ENCODE peak calls at places on chromosomes 5 and 9, in ten cellular contexts. P, M, S, V, T, N, B, Q, K and R are unnamed samples.

GRCh38 chr5:142063878-142064331 is 44.7 kb upstream of the NDFIP1 start:
- DNase-seq in P (no peak), M (peak; percentile 38), S (no peak), V (no peak), T (peak; percentile 78), N (peak; percentile 80), B (peak; percentile 50), Q (no peak), K (peak; percentile 31), R (no peak)

GRCh38 chr5:102753889-102754498 is 1.1 kb upstream of the PAM start:
- DNase-seq in P (no peak), M (no peak), S (no peak), V (no peak), T (peak; percentile 27), N (no peak), B (peak; percentile 12), Q (no peak), K (no peak), R (no peak)

GRCh38 chr9:133050781-133051180 is 11.0 kb upstream of the CEL start:
- DNase-seq in P (no peak), M (no peak), S (no peak), V (no peak), T (no peak), N (no peak), B (no peak), Q (no peak), K (no peak), R (no peak)

GRCh38 chr9:78874056-78874455 is 577.1 kb downstream of the PSAT1 start:
- DNase-seq in P (no peak), M (no peak), S (no peak), V (no peak), T (no peak), N (no peak), B (no peak), Q (no peak), K (no peak), R (no peak)

GRCh38 chr5:102759289-102759688 is 4.2 kb downstream of the PAM start:
- DNase-seq in P (no peak), M (no peak), S (no peak), V (no peak), T (no peak), N (no peak), B (no peak), Q (no peak), K (no peak), R (no peak)

GRCh38 chr5:168976311-168976893 is 324.5 kb downstream of the SLIT3 start:
- DNase-seq in P (no peak), M (no peak), S (no peak), V (no peak), T (no peak), N (no peak), B (no peak), Q (no peak), K (no peak), R (no peak)

GRCh38 chr5:59506285-59506877 is 387.1 kb downstream of the PDE4D start:
- DNase-seq in P (peak; percentile 38), M (no peak), S (no peak), V (peak; percentile 30), T (peak; percentile 41), N (peak; percentile 68), B (no peak), Q (no peak), K (no peak), R (no peak)

GRCh38 chr9:97809666-97810344 is 43.2 kb upstream of the FOXE1 start:
- DNase-seq in P (no peak), M (no peak), S (no peak), V (no peak), T (peak; percentile 11), N (no peak), B (no peak), Q (no peak), K (no peak), R (no peak)

GRCh38 chr5:140547508-140548299 is at the start of gene EIF4EBP3:
- DNase-seq in P (peak; percentile 98), M (peak; percentile 97), S (peak; percentile 82), V (peak; percentile 85), T (peak; percentile 99), N (peak; percentile 98), B (peak; percentile 93), Q (peak; percentile 89), K (peak; percentile 88), R (peak; percentile 50)

GRCh38 chr5:159310492-159310891 is 19.8 kb downstream of the IL12B start:
- DNase-seq in P (no peak), M (no peak), S (peak; percentile 55), V (peak; percentile 53), T (peak; percentile 78), N (no peak), B (peak; percentile 66), Q (peak; percentile 74), K (peak; percentile 25), R (no peak)

GRCh38 chr9:71218774-71219173 is 97.4 kb upstream of the TRPM3 start:
- DNase-seq in P (no peak), M (no peak), S (no peak), V (no peak), T (no peak), N (no peak), B (no peak), Q (no peak), K (no peak), R (no peak)